ENCODE peak calls at places on chromosomes 5 and 9, in nine cellular contexts. One of them, this sample, is unnamed.
A peak's percentile ranks its signal among the peaks of the same experiment; 100 is the strongest.

GRCh38 chr5:107658528-107658927 is 12.2 kb downstream of the EFNA5 start:
- DNase-seq in astrocyte: no peak
- DNase-seq in heart right ventricle: no peak
- DNase-seq in cardiac muscle cell: no peak
- DNase-seq in uterus: no peak
- DNase-seq in IMR-90: no peak
- DNase-seq in tibial artery: no peak
- DNase-seq in heart left ventricle: no peak
- DNase-seq in breast epithelium: no peak
- DNase-seq in this sample: no peak

GRCh38 chr5:98121036-98121936 is 652.2 kb upstream of the RGMB start:
- DNase-seq in cardiac muscle cell: no peak
- DNase-seq in tibial artery: no peak
- DNase-seq in IMR-90: no peak
- DNase-seq in heart left ventricle: no peak
- DNase-seq in astrocyte: no peak
- DNase-seq in breast epithelium: no peak
- DNase-seq in heart right ventricle: no peak
- DNase-seq in uterus: no peak
- DNase-seq in this sample: peak; percentile 16

GRCh38 chr5:42949348-42950090 is 90.6 kb downstream of the ANXA2R start:
- DNase-seq in heart right ventricle: peak; percentile 45
- DNase-seq in astrocyte: peak; percentile 81
- DNase-seq in heart left ventricle: peak; percentile 63
- DNase-seq in IMR-90: peak; percentile 83
- DNase-seq in cardiac muscle cell: no peak
- DNase-seq in breast epithelium: no peak
- DNase-seq in uterus: peak; percentile 59
- DNase-seq in tibial artery: peak; percentile 61
- DNase-seq in this sample: peak; percentile 14

GRCh38 chr5:114099161-114099560 is 262.7 kb upstream of the KCNN2 start:
- DNase-seq in uterus: no peak
- DNase-seq in tibial artery: no peak
- DNase-seq in heart right ventricle: no peak
- DNase-seq in IMR-90: no peak
- DNase-seq in cardiac muscle cell: no peak
- DNase-seq in breast epithelium: no peak
- DNase-seq in astrocyte: no peak
- DNase-seq in heart left ventricle: no peak
- DNase-seq in this sample: no peak

GRCh38 chr9:93596399-93596798 is 20.0 kb downstream of the PHF2 start:
- DNase-seq in uterus: no peak
- DNase-seq in astrocyte: no peak
- DNase-seq in IMR-90: no peak
- DNase-seq in heart right ventricle: no peak
- DNase-seq in heart left ventricle: no peak
- DNase-seq in cardiac muscle cell: no peak
- DNase-seq in tibial artery: no peak
- DNase-seq in breast epithelium: no peak
- DNase-seq in this sample: no peak

GRCh38 chr5:81336528-81336927 is 35.1 kb downstream of the ZCCHC9 start:
- DNase-seq in tibial artery: no peak
- DNase-seq in heart right ventricle: no peak
- DNase-seq in astrocyte: no peak
- DNase-seq in breast epithelium: no peak
- DNase-seq in IMR-90: peak; percentile 4
- DNase-seq in uterus: no peak
- DNase-seq in heart left ventricle: no peak
- DNase-seq in cardiac muscle cell: no peak
- DNase-seq in this sample: no peak

GRCh38 chr9:134189167-134189474 is 24.8 kb upstream of the RNU6ATAC start:
- DNase-seq in tibial artery: peak; percentile 9
- DNase-seq in heart left ventricle: peak; percentile 14
- DNase-seq in IMR-90: no peak
- DNase-seq in heart right ventricle: no peak
- DNase-seq in astrocyte: no peak
- DNase-seq in breast epithelium: no peak
- DNase-seq in uterus: no peak
- DNase-seq in cardiac muscle cell: no peak
- DNase-seq in this sample: peak; percentile 80

GRCh38 chr5:99019812-99020697 is 91.2 kb upstream of the CHD1 start:
- DNase-seq in cardiac muscle cell: no peak
- DNase-seq in uterus: no peak
- DNase-seq in heart left ventricle: no peak
- DNase-seq in tibial artery: no peak
- DNase-seq in IMR-90: peak; percentile 87
- DNase-seq in astrocyte: peak; percentile 94
- DNase-seq in heart right ventricle: no peak
- DNase-seq in breast epithelium: no peak
- DNase-seq in this sample: no peak

GRCh38 chr5:59140133-59140532 is 557.3 kb downstream of the RAB3C start:
- DNase-seq in heart left ventricle: no peak
- DNase-seq in IMR-90: no peak
- DNase-seq in uterus: no peak
- DNase-seq in astrocyte: no peak
- DNase-seq in tibial artery: no peak
- DNase-seq in breast epithelium: no peak
- DNase-seq in cardiac muscle cell: no peak
- DNase-seq in heart right ventricle: no peak
- DNase-seq in this sample: no peak

GRCh38 chr5:35012796-35013195 is 35.0 kb downstream of the AGXT2 start:
- DNase-seq in heart right ventricle: peak; percentile 39
- DNase-seq in astrocyte: no peak
- DNase-seq in heart left ventricle: peak; percentile 85
- DNase-seq in IMR-90: no peak
- DNase-seq in breast epithelium: no peak
- DNase-seq in tibial artery: no peak
- DNase-seq in uterus: no peak
- DNase-seq in cardiac muscle cell: peak; percentile 82
- DNase-seq in this sample: no peak

GRCh38 chr5:53100606-53101005 is 9.0 kb downstream of the MOCS2 start:
- DNase-seq in heart left ventricle: no peak
- DNase-seq in uterus: no peak
- DNase-seq in breast epithelium: no peak
- DNase-seq in cardiac muscle cell: no peak
- DNase-seq in heart right ventricle: no peak
- DNase-seq in astrocyte: no peak
- DNase-seq in tibial artery: no peak
- DNase-seq in IMR-90: peak; percentile 19
- DNase-seq in this sample: no peak

GRCh38 chr5:179343902-179344300 is 1.4 kb downstream of the ADAMTS2 start:
- DNase-seq in IMR-90: peak; percentile 58
- DNase-seq in heart right ventricle: peak; percentile 45
- DNase-seq in astrocyte: no peak
- DNase-seq in tibial artery: no peak
- DNase-seq in breast epithelium: no peak
- DNase-seq in uterus: no peak
- DNase-seq in cardiac muscle cell: peak; percentile 74
- DNase-seq in heart left ventricle: no peak
- DNase-seq in this sample: peak; percentile 24

GRCh38 chr5:135339189-135339588 is 59.8 kb downstream of the MACROH2A1 start:
- DNase-seq in IMR-90: no peak
- DNase-seq in heart right ventricle: no peak
- DNase-seq in tibial artery: no peak
- DNase-seq in uterus: no peak
- DNase-seq in heart left ventricle: no peak
- DNase-seq in astrocyte: no peak
- DNase-seq in breast epithelium: no peak
- DNase-seq in cardiac muscle cell: no peak
- DNase-seq in this sample: no peak

GRCh38 chr5:180143656-180144364 is 65.2 kb downstream of the RASGEF1C start:
- DNase-seq in heart right ventricle: no peak
- DNase-seq in breast epithelium: peak; percentile 6
- DNase-seq in uterus: no peak
- DNase-seq in IMR-90: no peak
- DNase-seq in cardiac muscle cell: no peak
- DNase-seq in tibial artery: no peak
- DNase-seq in heart left ventricle: no peak
- DNase-seq in astrocyte: no peak
- DNase-seq in this sample: no peak

GRCh38 chr9:110206388-110206787 is 1.6 kb downstream of the C9orf152 start:
- DNase-seq in heart left ventricle: no peak
- DNase-seq in astrocyte: no peak
- DNase-seq in breast epithelium: no peak
- DNase-seq in tibial artery: no peak
- DNase-seq in heart right ventricle: no peak
- DNase-seq in IMR-90: no peak
- DNase-seq in cardiac muscle cell: no peak
- DNase-seq in uterus: no peak
- DNase-seq in this sample: no peak

GRCh38 chr9:14303110-14303509 is 10.8 kb downstream of the NFIB start:
- DNase-seq in astrocyte: no peak
- DNase-seq in uterus: no peak
- DNase-seq in breast epithelium: no peak
- DNase-seq in cardiac muscle cell: no peak
- DNase-seq in tibial artery: no peak
- DNase-seq in IMR-90: no peak
- DNase-seq in heart right ventricle: no peak
- DNase-seq in heart left ventricle: no peak
- DNase-seq in this sample: no peak

GRCh38 chr9:130501645-130502044 is 56.9 kb downstream of the ASS1 start:
- DNase-seq in breast epithelium: no peak
- DNase-seq in heart right ventricle: no peak
- DNase-seq in heart left ventricle: no peak
- DNase-seq in uterus: no peak
- DNase-seq in cardiac muscle cell: no peak
- DNase-seq in tibial artery: no peak
- DNase-seq in IMR-90: no peak
- DNase-seq in astrocyte: no peak
- DNase-seq in this sample: no peak

GRCh38 chr5:57505640-57506039 is 23.0 kb upstream of the ACTBL2 start:
- DNase-seq in IMR-90: no peak
- DNase-seq in cardiac muscle cell: no peak
- DNase-seq in heart left ventricle: no peak
- DNase-seq in breast epithelium: no peak
- DNase-seq in heart right ventricle: no peak
- DNase-seq in tibial artery: no peak
- DNase-seq in uterus: no peak
- DNase-seq in astrocyte: no peak
- DNase-seq in this sample: peak; percentile 74

GRCh38 chr9:113973226-113973625 is 97.1 kb downstream of the ZNF618 start:
- DNase-seq in heart right ventricle: no peak
- DNase-seq in heart left ventricle: no peak
- DNase-seq in cardiac muscle cell: no peak
- DNase-seq in IMR-90: no peak
- DNase-seq in uterus: no peak
- DNase-seq in tibial artery: no peak
- DNase-seq in breast epithelium: no peak
- DNase-seq in astrocyte: no peak
- DNase-seq in this sample: no peak

GRCh38 chr5:173327084-173327947 is 898 bp downstream of the STC2 start:
- DNase-seq in heart right ventricle: no peak
- DNase-seq in tibial artery: no peak
- DNase-seq in heart left ventricle: no peak
- DNase-seq in IMR-90: peak; percentile 58
- DNase-seq in uterus: no peak
- DNase-seq in cardiac muscle cell: peak; percentile 50
- DNase-seq in astrocyte: peak; percentile 42
- DNase-seq in breast epithelium: no peak
- DNase-seq in this sample: no peak

GRCh38 chr9:89477811-89478583 is 19.9 kb downstream of the SEMA4D start:
- DNase-seq in tibial artery: no peak
- DNase-seq in cardiac muscle cell: peak; percentile 35
- DNase-seq in heart right ventricle: no peak
- DNase-seq in astrocyte: peak; percentile 74
- DNase-seq in heart left ventricle: no peak
- DNase-seq in IMR-90: peak; percentile 46
- DNase-seq in breast epithelium: no peak
- DNase-seq in uterus: peak; percentile 39
- DNase-seq in this sample: no peak
- TF ChIP-seq CTCF in tibial artery: no peak
- TF ChIP-seq CTCF in cardiac muscle cell: peak; percentile 3
- TF ChIP-seq CTCF in heart right ventricle: no peak
- TF ChIP-seq CTCF in astrocyte: no peak
- TF ChIP-seq CTCF in heart left ventricle: no peak
- TF ChIP-seq CTCF in IMR-90: no peak
- TF ChIP-seq CTCF in breast epithelium: no peak
- TF ChIP-seq CTCF in uterus: no peak
- TF ChIP-seq CTCF in this sample: no peak

DNA sequence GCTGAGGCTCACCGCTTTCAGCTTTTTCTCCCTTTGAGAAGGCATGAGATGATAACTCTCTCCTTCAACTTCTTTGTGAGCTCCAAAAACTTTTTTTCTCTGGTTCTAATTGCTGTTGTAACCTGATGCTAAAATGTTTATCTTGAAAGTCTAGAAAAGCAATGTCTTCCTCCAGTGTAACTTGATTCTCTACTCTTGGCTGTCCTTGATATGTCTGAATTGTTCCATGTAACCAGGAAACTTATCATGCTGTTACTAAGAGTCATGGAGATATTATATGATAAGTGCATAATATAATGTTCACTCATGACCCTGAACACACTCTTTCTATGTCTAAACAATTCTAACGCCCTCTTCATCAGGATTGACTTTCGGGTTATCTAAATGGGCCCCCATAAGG is 128.0 kb upstream of the ABCA1 start:
- DNase-seq in heart left ventricle: no peak
- DNase-seq in heart right ventricle: no peak
- DNase-seq in breast epithelium: no peak
- DNase-seq in tibial artery: no peak
- DNase-seq in astrocyte: peak; percentile 70
- DNase-seq in uterus: no peak
- DNase-seq in cardiac muscle cell: peak; percentile 13
- DNase-seq in IMR-90: peak; percentile 84
- DNase-seq in this sample: no peak
- H3K27ac ChIP-seq in heart left ventricle: no peak overlapping the region
- H3K27ac ChIP-seq in heart right ventricle: no peak overlapping the region
- H3K27ac ChIP-seq in breast epithelium: no peak overlapping the region
- H3K27ac ChIP-seq in tibial artery: no peak overlapping the region
- H3K27ac ChIP-seq in astrocyte: peak overlapping the region; percentile 13
- H3K27ac ChIP-seq in uterus: no peak overlapping the region
- H3K27ac ChIP-seq in cardiac muscle cell: no peak overlapping the region
- H3K27ac ChIP-seq in IMR-90: peak overlapping the region; percentile 58
- H3K27ac ChIP-seq in this sample: no peak overlapping the region

DNA sequence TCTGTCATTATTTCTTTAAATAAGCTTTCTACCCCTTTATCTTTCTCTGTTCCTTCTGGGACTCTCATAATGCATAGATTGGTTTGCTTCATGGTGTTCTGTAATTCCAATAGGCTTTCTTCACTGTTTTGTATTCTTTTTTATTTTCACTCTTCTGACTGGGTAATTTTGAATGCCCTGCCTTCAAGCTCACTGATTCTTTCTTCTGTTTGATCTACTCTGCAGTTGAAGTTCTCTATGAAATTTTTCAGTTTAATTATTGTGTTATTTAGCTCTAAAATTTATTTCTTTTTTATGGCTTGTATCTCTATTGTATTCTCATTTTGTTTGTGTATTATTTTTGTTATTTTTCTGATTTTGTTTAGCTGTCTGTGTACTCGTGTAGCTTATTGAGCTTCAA is 89.3 kb upstream of the SLCO4C1 start:
- DNase-seq in cardiac muscle cell: no peak
- DNase-seq in heart left ventricle: no peak
- DNase-seq in breast epithelium: no peak
- DNase-seq in IMR-90: no peak
- DNase-seq in astrocyte: no peak
- DNase-seq in heart right ventricle: no peak
- DNase-seq in tibial artery: no peak
- DNase-seq in uterus: no peak
- DNase-seq in this sample: no peak
- H3K4me3 ChIP-seq in cardiac muscle cell: no peak overlapping the region
- H3K4me3 ChIP-seq in heart left ventricle: no peak overlapping the region
- H3K4me3 ChIP-seq in breast epithelium: no peak overlapping the region
- H3K4me3 ChIP-seq in IMR-90: no peak overlapping the region
- H3K4me3 ChIP-seq in astrocyte: no peak overlapping the region
- H3K4me3 ChIP-seq in heart right ventricle: no peak overlapping the region
- H3K4me3 ChIP-seq in tibial artery: no peak overlapping the region
- H3K4me3 ChIP-seq in uterus: no peak overlapping the region
- H3K4me3 ChIP-seq in this sample: no peak overlapping the region

GRCh38 chr5:128213340-128213739 is 129.8 kb downstream of the SLC12A2 start:
- DNase-seq in heart left ventricle: peak; percentile 44
- DNase-seq in cardiac muscle cell: peak; percentile 73
- DNase-seq in tibial artery: no peak
- DNase-seq in heart right ventricle: no peak
- DNase-seq in breast epithelium: peak; percentile 31
- DNase-seq in uterus: peak; percentile 49
- DNase-seq in astrocyte: peak; percentile 43
- DNase-seq in IMR-90: peak; percentile 77
- DNase-seq in this sample: peak; percentile 56
- TF ChIP-seq CTCF in heart left ventricle: peak; percentile 81
- TF ChIP-seq CTCF in cardiac muscle cell: peak; percentile 75
- TF ChIP-seq CTCF in tibial artery: peak; percentile 52
- TF ChIP-seq CTCF in heart right ventricle: peak; percentile 76
- TF ChIP-seq CTCF in breast epithelium: peak; percentile 79
- TF ChIP-seq CTCF in uterus: peak; percentile 71
- TF ChIP-seq CTCF in astrocyte: peak; percentile 86
- TF ChIP-seq CTCF in IMR-90: peak; percentile 92
- TF ChIP-seq CTCF in this sample: peak; percentile 59